ENCODE peak calls at places on chromosomes 6 and 20, in four cellular contexts. K, N, U and Z are unnamed samples.

GRCh38 chr6:70586114-70586513 is 19.4 kb downstream of the SDHAF4 start:
- DNase-seq in K (no peak), N (no peak), U (no peak), Z (no peak)

GRCh38 chr6:44332585-44332984 is 9.9 kb upstream of the SPATS1 start:
- DNase-seq in K (peak), N (no peak), U (no peak), Z (no peak)

GRCh38 chr20:31536575-31536974 is 22.3 kb downstream of the HM13 start:
- DNase-seq in K (no peak), N (no peak), U (no peak), Z (no peak)

GRCh38 chr6:20692023-20692422 is 157.8 kb downstream of the CDKAL1 start:
- DNase-seq in K (peak), N (no peak), U (no peak), Z (no peak)

GRCh38 chr6:47153066-47153755 is 111.1 kb upstream of the ADGRF1 start:
- DNase-seq in K (no peak), N (no peak), U (no peak), Z (no peak)

GRCh38 chr6:84059082-84059481 is 25.5 kb downstream of the MRAP2 start:
- DNase-seq in K (no peak), N (no peak), U (no peak), Z (no peak)

GRCh38 chr6:36323062-36323461 is 13.6 kb downstream of the BNIP5 start:
- DNase-seq in K (no peak), N (no peak), U (no peak), Z (no peak)

GRCh38 chr6:95686858-95687257 is 109.5 kb downstream of the MANEA start:
- DNase-seq in K (no peak), N (no peak), U (no peak), Z (no peak)

GRCh38 chr20:38706482-38706881 is 17.8 kb upstream of the SLC32A1 start:
- DNase-seq in K (peak), N (no peak), U (no peak), Z (no peak)

GRCh38 chr6:27503436-27504030 is 30.6 kb upstream of the ZNF184 start:
- DNase-seq in K (peak), N (peak), U (peak), Z (peak)

GRCh38 chr20:11271319-11271718 is 597.5 kb upstream of the JAG1 start:
- DNase-seq in K (peak), N (no peak), U (no peak), Z (no peak)

GRCh38 chr6:97705568-97705967 is 422.6 kb upstream of the MMS22L start:
- DNase-seq in K (no peak), N (peak), U (no peak), Z (no peak)

GRCh38 chr20:10984899-10985298 is 311.1 kb upstream of the JAG1 start:
- DNase-seq in K (no peak), N (no peak), U (no peak), Z (no peak)

GRCh38 chr6:17021539-17021889 is 80.3 kb upstream of the STMND1 start:
- DNase-seq in K (no peak), N (no peak), U (no peak), Z (no peak)

GRCh38 chr6:42128460-42129359 is 13.7 kb downstream of the C6orf132 start:
- DNase-seq in K (no peak), N (no peak), U (no peak), Z (no peak)

GRCh38 chr6:150267686-150268561 is 100.9 kb upstream of the IYD start:
- DNase-seq in K (peak), N (no peak), U (no peak), Z (no peak)

GRCh38 chr20:5621305-5621704 is 128.9 kb upstream of the SHLD1 start:
- DNase-seq in K (peak), N (no peak), U (no peak), Z (no peak)

GRCh38 chr6:112061605-112062004 is 7.7 kb downstream of the CCN6 start:
- DNase-seq in K (no peak), N (no peak), U (no peak), Z (no peak)

GRCh38 chr20:6566821-6567220 is 200.7 kb upstream of the BMP2 start:
- DNase-seq in K (no peak), N (no peak), U (no peak), Z (no peak)